ENCODE peak calls at places on chromosomes 11 and 22, in seven cellular contexts. F, S, I, J, G, V and H are unnamed samples.

GRCh38 chr11:128734439-128735224 is 40.8 kb downstream of the FLI1 start:
- DNase-seq in F (no peak), S (peak), I (no peak), J (no peak), G (no peak), V (no peak), H (no peak)

GRCh38 chr11:78961938-78962701 is 387.5 kb upstream of the NARS2 start:
- DNase-seq in F (peak), S (no peak), I (peak), J (no peak), G (no peak), V (no peak), H (peak)

GRCh38 chr11:44938066-44938691 is 12.5 kb downstream of the TP53I11 start:
- DNase-seq in F (no peak), S (no peak), I (no peak), J (no peak), G (no peak), V (no peak), H (no peak)

GRCh38 chr11:111777094-111778046 is 11.2 kb upstream of the PPP2R1B start:
- DNase-seq in F (peak), S (no peak), I (peak), J (peak), G (peak), V (peak), H (peak)

GRCh38 chr22:47301820-47302475 is 539.5 kb downstream of the TBC1D22A start:
- DNase-seq in F (peak), S (peak), I (no peak), J (no peak), G (no peak), V (no peak), H (no peak)

GRCh38 chr22:50622723-50623327 is 5.1 kb downstream of the ARSA start:
- DNase-seq in F (peak), S (peak), I (no peak), J (no peak), G (peak), V (no peak), H (peak)

GRCh38 chr11:124535552-124536232 is 7.8 kb downstream of the OR8B12 start:
- DNase-seq in F (no peak), S (no peak), I (peak), J (no peak), G (peak), V (no peak), H (no peak)

GRCh38 chr11:45162916-45163879 is 16.8 kb downstream of the PRDM11 start:
- DNase-seq in F (no peak), S (no peak), I (no peak), J (no peak), G (no peak), V (no peak), H (peak)

GRCh38 chr11:101686514-101686913 is 102.7 kb upstream of the TRPC6 start:
- DNase-seq in F (no peak), S (no peak), I (peak), J (peak), G (no peak), V (no peak), H (no peak)

GRCh38 chr22:26391623-26392022 is 37.4 kb upstream of the ASPHD2 start:
- DNase-seq in F (no peak), S (no peak), I (no peak), J (no peak), G (no peak), V (no peak), H (no peak)

GRCh38 chr11:78417175-78417887 is at the start of gene GAB2:
- DNase-seq in F (no peak), S (peak), I (no peak), J (no peak), G (no peak), V (no peak), H (peak)